ENCODE peak calls at places on chromosomes 4 and X, in nine cellular contexts. H is B cell, Q is cardiac fibroblast, P is adrenal gland, X is AG09319, R is dorsolateral prefrontal cortex, L is upper lobe of left lung, N is AG10803, A is HFF-Myc. J is an unnamed sample.

GRCh38 chrX:100647095-100647494 is 3.1 kb downstream of the SRPX2 start:
- DNase-seq in A (no peak), P (no peak), X (no peak), L (no peak), Q (peak), N (peak), R (no peak), H (no peak), J (no peak)

GRCh38 chr4:88382621-88383020 is 4.0 kb downstream of the HERC6 start:
- DNase-seq in N (no peak), A (no peak), L (no peak), H (no peak), R (no peak), Q (peak), P (no peak), X (no peak), J (no peak)

GRCh38 chrX:3712870-3713224 is 602 bp downstream of the PRKX start:
- DNase-seq in P (no peak), L (no peak), H (no peak), A (no peak), Q (no peak), R (no peak), N (no peak), X (no peak), J (no peak)

GRCh38 chr4:78634011-78634664 is 82.6 kb downstream of the ANXA3 start:
- DNase-seq in A (no peak), H (no peak), Q (no peak), R (peak), L (no peak), P (no peak), X (no peak), N (peak), J (no peak)

GRCh38 chrX:97522307-97522706 is 638.6 kb downstream of the RPA4 start:
- DNase-seq in H (no peak), N (no peak), X (no peak), R (no peak), Q (no peak), A (no peak), L (no peak), P (no peak), J (no peak)

GRCh38 chr4:128847074-128847724 is 37.7 kb downstream of the JADE1 start:
- DNase-seq in Q (peak), A (no peak), X (no peak), P (no peak), H (no peak), L (no peak), R (no peak), N (no peak), J (no peak)

GRCh38 chrX:133706890-133707289 is 278.5 kb downstream of the GPC3 start:
- DNase-seq in Q (no peak), H (no peak), X (no peak), L (no peak), P (no peak), R (no peak), N (no peak), A (no peak), J (no peak)

GRCh38 chrX:121389976-121390709 is 342.7 kb downstream of the GLUD2 start:
- DNase-seq in H (no peak), X (no peak), R (no peak), A (no peak), Q (peak), P (no peak), L (no peak), N (peak), J (no peak)

GRCh38 chr4:48742412-48742811 is 37.7 kb downstream of the FRYL start:
- DNase-seq in X (no peak), Q (peak), H (no peak), R (no peak), N (no peak), P (no peak), L (no peak), A (no peak), J (no peak)

GRCh38 chrX:154652311-154653047 is 900 bp downstream of the CTAG2 start:
- DNase-seq in A (no peak), X (no peak), N (no peak), R (no peak), L (no peak), Q (no peak), P (no peak), H (peak), J (no peak)

GRCh38 chrX:120372667-120373370 is 10.9 kb downstream of the ATP1B4 start:
- DNase-seq in H (no peak), P (no peak), R (no peak), L (no peak), A (no peak), N (no peak), X (no peak), Q (peak), J (no peak)

GRCh38 chrX:1417921-1418875 is 26.3 kb upstream of the SLC25A6 start:
- DNase-seq in P (no peak), A (no peak), R (no peak), Q (no peak), X (no peak), H (no peak), N (no peak), L (no peak), J (no peak)

GRCh38 chr4:3410401-3411135 is 31.2 kb upstream of the HGFAC start:
- DNase-seq in A (no peak), P (no peak), R (peak), Q (no peak), X (no peak), H (no peak), N (no peak), L (no peak), J (no peak)

GRCh38 chr4:94536049-94536448 is 84.3 kb downstream of the PDLIM5 start:
- DNase-seq in A (no peak), L (no peak), H (no peak), P (no peak), N (no peak), Q (no peak), R (no peak), X (no peak), J (no peak)

GRCh38 chr4:16259531-16260246 is 33.4 kb upstream of the TAPT1 start:
- DNase-seq in L (no peak), X (no peak), H (no peak), N (peak), A (no peak), R (no peak), Q (peak), P (no peak), J (no peak)

GRCh38 chrX:150581093-150581775 is 12.8 kb downstream of the MTM1 start:
- DNase-seq in Q (peak), H (no peak), N (peak), L (no peak), R (no peak), P (no peak), X (no peak), A (peak), J (no peak)

GRCh38 chr4:118348886-118349285 is 3.9 kb downstream of the PRSS12 start:
- DNase-seq in P (no peak), N (no peak), H (no peak), A (no peak), L (peak), Q (no peak), R (no peak), X (no peak), J (no peak)

DNA sequence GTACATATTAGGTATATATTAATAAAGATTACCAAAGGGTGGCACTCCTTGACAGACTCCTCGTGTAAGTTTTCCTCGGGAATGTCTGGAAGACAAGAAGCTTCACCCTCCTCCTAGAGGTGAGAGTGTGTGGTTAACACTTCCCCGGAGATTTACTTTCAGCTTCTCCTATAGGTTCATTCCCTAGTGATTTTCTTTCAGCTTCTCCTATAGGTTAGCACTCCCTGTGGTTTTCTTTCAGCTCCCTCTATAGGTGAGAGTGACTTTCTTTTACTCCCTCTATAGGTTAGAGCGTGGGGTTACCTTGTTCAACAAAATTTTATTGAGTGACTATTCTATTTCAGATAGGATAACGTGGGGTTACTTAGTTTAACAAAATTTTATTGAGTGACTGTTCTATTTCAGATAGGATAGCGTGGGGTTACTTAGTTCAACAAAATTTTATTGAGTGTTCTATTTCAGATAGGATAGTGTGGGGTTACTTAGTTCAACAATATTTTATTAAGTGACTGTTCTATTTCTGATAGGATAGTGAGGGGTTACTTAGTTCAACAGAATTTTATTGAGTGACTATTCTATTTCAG is 106.0 kb upstream of the PLAC1 start:
- DNase-seq in H (no peak), X (no peak), A (no peak), P (no peak), L (no peak), Q (peak), N (no peak), R (no peak), J (no peak)
- TF ChIP-seq CTCF in H (no peak), X (no peak), A (peak), P (no peak), L (no peak), Q (peak), N (no peak), R (no peak), J (peak)

GRCh38 chr4:23733476-23733875 is 156.4 kb downstream of the PPARGC1A start:
- DNase-seq in L (no peak), Q (no peak), P (no peak), X (no peak), A (no peak), H (no peak), R (no peak), N (no peak), J (no peak)

GRCh38 chr4:23737571-23737970 is 152.3 kb downstream of the PPARGC1A start:
- DNase-seq in N (no peak), Q (no peak), H (no peak), L (no peak), A (no peak), R (no peak), P (no peak), X (no peak), J (no peak)

GRCh38 chr4:23736466-23736865 is 153.4 kb downstream of the PPARGC1A start:
- DNase-seq in Q (no peak), X (no peak), R (no peak), N (no peak), P (no peak), H (no peak), A (no peak), L (no peak), J (no peak)

GRCh38 chr4:23730998-23731397 is 158.8 kb downstream of the PPARGC1A start:
- DNase-seq in R (no peak), Q (no peak), H (no peak), N (no peak), L (no peak), A (no peak), P (no peak), X (no peak), J (no peak)

DNA sequence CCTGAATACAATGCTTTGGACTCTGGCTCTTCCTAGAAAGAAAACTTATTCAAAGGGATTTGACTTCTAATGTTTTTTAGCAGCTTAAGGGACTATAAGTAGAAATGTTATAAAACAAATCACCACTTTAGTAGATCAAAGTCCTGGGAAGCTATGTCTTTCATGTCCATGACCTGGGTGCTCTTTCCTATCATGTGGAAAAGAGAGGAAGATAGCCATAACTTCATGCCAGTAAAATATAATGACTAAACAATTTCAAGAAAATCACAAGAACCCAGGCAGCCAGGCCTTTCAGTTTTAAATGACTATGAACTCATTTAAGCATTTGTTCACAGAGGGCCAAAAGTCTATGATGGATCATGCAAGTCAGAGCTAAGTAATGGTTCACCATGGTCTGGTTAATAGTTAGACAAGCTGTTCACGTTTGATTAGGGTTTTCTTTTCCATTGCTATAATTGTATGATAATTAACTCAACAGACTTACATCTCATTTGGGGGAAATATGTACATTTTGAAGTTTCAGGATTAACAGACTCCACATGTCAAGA is 155.9 kb downstream of the PPARGC1A start:
- DNase-seq in N (no peak), Q (no peak), X (no peak), R (no peak), L (no peak), H (no peak), P (no peak), A (no peak), J (no peak)
- TF ChIP-seq CTCF in N (no peak), Q (no peak), X (no peak), R (no peak), L (no peak), H (no peak), P (no peak), A (no peak), J (no peak)

DNA sequence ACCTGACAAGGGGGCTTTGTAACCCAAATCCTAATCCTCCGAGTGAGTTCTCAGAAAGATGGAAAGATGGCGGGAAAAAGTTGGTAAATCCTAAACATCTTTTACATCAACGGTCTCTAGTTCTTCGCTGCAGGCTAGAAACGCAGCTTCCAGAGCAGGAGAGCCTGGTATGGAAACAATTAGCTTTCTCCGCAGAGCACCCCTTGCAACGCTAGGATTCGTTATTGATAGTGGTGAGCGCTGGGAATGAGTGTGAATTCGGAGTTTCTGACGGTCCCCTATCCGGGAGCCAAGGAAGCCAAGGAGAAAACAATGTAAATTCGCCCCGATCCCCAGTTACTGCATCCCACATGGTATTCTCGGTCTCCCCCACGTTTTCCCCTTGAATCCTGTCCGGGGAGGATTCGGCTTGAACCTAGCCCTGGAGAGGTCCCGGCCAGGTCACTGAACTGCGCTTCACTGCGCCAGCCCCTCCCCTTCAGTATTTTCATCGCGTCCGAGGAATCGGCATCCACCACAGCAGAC is 4.7 kb upstream of the NEUROG2 start:
- DNase-seq in A (no peak), R (no peak), X (no peak), N (no peak), Q (no peak), H (no peak), L (no peak), P (no peak), J (no peak)
- TF ChIP-seq CTCF in A (no peak), R (no peak), X (no peak), N (no peak), Q (no peak), H (no peak), L (no peak), P (no peak), J (no peak)

GRCh38 chr4:188127157-188127874 is 11.9 kb upstream of the TRIML1 start:
- DNase-seq in L (no peak), H (no peak), Q (peak), A (peak), P (peak), X (peak), N (peak), R (no peak), J (no peak)

GRCh38 chr4:188132232-188132631 is 7.0 kb upstream of the TRIML1 start:
- DNase-seq in Q (no peak), N (no peak), R (no peak), A (no peak), L (no peak), P (no peak), X (no peak), H (no peak), J (no peak)

GRCh38 chr4:188130355-188130754 is 8.9 kb upstream of the TRIML1 start:
- DNase-seq in A (no peak), P (no peak), N (no peak), L (no peak), R (no peak), H (no peak), X (no peak), Q (no peak), J (no peak)
- TF ChIP-seq CTCF in A (no peak), P (no peak), N (no peak), L (no peak), R (no peak), H (no peak), X (no peak), Q (no peak), J (no peak)